ENCODE peak calls at places on chromosomes 11 and 22, in seven cellular contexts. X, M, G, Z, U, A and H are unnamed samples.

GRCh38 chr22:28250036-28250695 is 331.1 kb upstream of the PITPNB start:
- DNase-seq in X (no peak), M (no peak), G (no peak), Z (no peak), U (no peak), A (no peak), H (no peak)

GRCh38 chr11:74397531-74398243 is 546 bp downstream of the PGM2L1 start:
- DNase-seq in X (peak; percentile 62), M (no peak), G (no peak), Z (peak; percentile 30), U (peak; percentile 12), A (peak; percentile 33), H (no peak)

GRCh38 chr11:9606799-9607510 is 33.5 kb downstream of the WEE1 start:
- DNase-seq in X (no peak), M (no peak), G (no peak), Z (no peak), U (no peak), A (no peak), H (no peak)

GRCh38 chr11:76962583-76963416 is 71.4 kb upstream of the B3GNT6 start:
- DNase-seq in X (peak; percentile 34), M (no peak), G (no peak), Z (no peak), U (no peak), A (peak; percentile 55), H (no peak)

GRCh38 chr11:28049338-28050216 is 58.4 kb downstream of the KIF18A start:
- DNase-seq in X (no peak), M (no peak), G (no peak), Z (peak; percentile 54), U (no peak), A (no peak), H (no peak)

GRCh38 chr11:33262016-33262638 is 4.9 kb downstream of the HIPK3 start:
- DNase-seq in X (no peak), M (no peak), G (no peak), Z (peak; percentile 24), U (no peak), A (no peak), H (no peak)

GRCh38 chr11:118057424-118058145 is 19.3 kb upstream of the TMPRSS4 start:
- DNase-seq in X (peak; percentile 5), M (no peak), G (no peak), Z (no peak), U (no peak), A (no peak), H (no peak)

GRCh38 chr22:40107244-40107643 is 70.5 kb upstream of the TNRC6B start:
- DNase-seq in X (no peak), M (no peak), G (no peak), Z (no peak), U (no peak), A (no peak), H (no peak)

GRCh38 chr11:27904358-27905055 is 203.4 kb downstream of the KIF18A start:
- DNase-seq in X (no peak), M (no peak), G (no peak), Z (peak; percentile 76), U (no peak), A (no peak), H (no peak)

GRCh38 chr11:8913961-8914660 is 3.1 kb downstream of the AKIP1 start:
- DNase-seq in X (peak; percentile 22), M (no peak), G (no peak), Z (peak; percentile 39), U (peak; percentile 42), A (no peak), H (peak; percentile 46)

GRCh38 chr11:22193348-22194051 is 615 bp downstream of the ANO5 start:
- DNase-seq in X (peak; percentile 14), M (no peak), G (no peak), Z (no peak), U (no peak), A (peak; percentile 26), H (peak; percentile 36)

GRCh38 chr11:67675058-67675747 is 780 bp upstream of the ALDH3B2 start:
- DNase-seq in X (peak; percentile 31), M (no peak), G (no peak), Z (no peak), U (no peak), A (no peak), H (no peak)

GRCh38 chr11:38718049-38718448 is 2120.0 kb upstream of the RAG2 start:
- DNase-seq in X (no peak), M (no peak), G (no peak), Z (no peak), U (no peak), A (no peak), H (no peak)

GRCh38 chr22:38974170-38974825 is 7.8 kb upstream of the APOBEC3B start:
- DNase-seq in X (no peak), M (no peak), G (no peak), Z (no peak), U (no peak), A (no peak), H (no peak)

GRCh38 chr22:38970548-38970947 is 11.6 kb upstream of the APOBEC3B start:
- DNase-seq in X (no peak), M (no peak), G (no peak), Z (no peak), U (no peak), A (no peak), H (no peak)

GRCh38 chr22:38971202-38971601 is 10.9 kb upstream of the APOBEC3B start:
- DNase-seq in X (no peak), M (no peak), G (no peak), Z (no peak), U (no peak), A (no peak), H (no peak)

GRCh38 chr22:38974826-38975175 is 7.3 kb upstream of the APOBEC3B start:
- DNase-seq in X (no peak), M (no peak), G (no peak), Z (no peak), U (no peak), A (no peak), H (no peak)

GRCh38 chr22:38973289-38974169 is 8.6 kb upstream of the APOBEC3B start:
- DNase-seq in X (peak; percentile 60), M (no peak), G (no peak), Z (peak; percentile 17), U (peak; percentile 43), A (peak; percentile 64), H (peak; percentile 66)
- TF ChIP-seq CTCF in X (peak; percentile 81), M (peak; percentile 87), G (peak; percentile 68), Z (peak; percentile 74), U (peak; percentile 73), A (no peak), H (peak; percentile 93)

GRCh38 chr22:42263944-42264343 is 6.5 kb downstream of the TCF20 start:
- DNase-seq in X (no peak), M (no peak), G (no peak), Z (no peak), U (no peak), A (no peak), H (no peak)

GRCh38 chr22:42258126-42258525 is 12.3 kb downstream of the TCF20 start:
- DNase-seq in X (no peak), M (no peak), G (no peak), Z (no peak), U (no peak), A (no peak), H (no peak)

GRCh38 chr22:42261266-42261665 is 9.2 kb downstream of the TCF20 start:
- DNase-seq in X (no peak), M (no peak), G (no peak), Z (peak; percentile 72), U (no peak), A (no peak), H (no peak)

GRCh38 chr22:42265321-42265720 is 5.1 kb downstream of the TCF20 start:
- DNase-seq in X (no peak), M (no peak), G (no peak), Z (no peak), U (no peak), A (no peak), H (no peak)

DNA sequence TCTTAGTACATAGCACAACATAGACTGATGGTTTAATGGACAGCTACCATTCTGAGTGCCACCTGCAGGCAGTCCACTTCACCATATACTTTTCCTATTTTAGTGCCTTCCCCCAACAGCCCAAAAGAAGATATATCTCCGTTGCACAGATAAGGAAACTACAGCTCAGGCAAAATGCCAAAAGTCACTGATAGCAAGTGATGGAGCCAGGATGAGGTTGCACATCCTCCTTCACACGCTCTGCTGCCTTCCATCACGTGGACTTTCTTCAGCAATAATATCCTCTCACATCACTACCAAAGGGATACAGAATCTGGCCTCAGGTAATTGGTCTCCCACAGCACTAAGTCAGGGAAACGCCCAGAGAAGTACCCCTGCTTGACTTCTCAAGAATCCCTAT is 7.5 kb downstream of the TCF20 start:
- DNase-seq in X (no peak), M (no peak), G (no peak), Z (no peak), U (no peak), A (no peak), H (no peak)
- H3K4me1 ChIP-seq in X (no peaks in the 10 kb centered on the region), M (no peaks in the 10 kb centered on the region), G (no peaks in the 10 kb centered on the region), Z (peaks cover 4% of the 10 kb centered on the region), U (peaks cover 65% of the 10 kb centered on the region), A (peaks cover 12% of the 10 kb centered on the region), H (peaks cover 29% of the 10 kb centered on the region)

DNA sequence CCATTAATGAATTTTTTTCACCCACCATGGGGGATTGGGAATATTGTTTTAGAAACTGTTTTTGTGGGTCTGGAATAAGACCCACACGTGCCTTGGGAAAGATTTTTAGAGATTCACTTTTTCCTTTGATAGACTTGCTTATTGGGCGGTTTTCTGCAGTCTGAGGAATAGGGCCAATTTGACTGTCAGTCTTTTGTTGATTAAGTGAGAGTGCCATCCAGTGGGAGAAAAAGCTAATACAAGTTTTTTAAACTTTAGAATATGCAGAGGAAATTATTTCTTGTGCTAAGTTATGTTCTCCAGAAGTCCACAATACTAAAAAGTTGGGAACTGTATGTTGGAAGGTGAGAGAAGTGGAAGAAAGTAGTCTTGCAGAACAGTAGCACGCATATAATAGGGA is 56.1 kb downstream of the PRMT3 start:
- DNase-seq in X (no peak), M (no peak), G (no peak), Z (peak; percentile 28), U (no peak), A (no peak), H (no peak)
- TF ChIP-seq CTCF in X (no peak), M (peak; percentile 12), G (peak; percentile 19), Z (peak; percentile 50), U (peak; percentile 32), A (no peak), H (peak; percentile 50)

GRCh38 chr22:25149014-25149413 is 50.6 kb upstream of the CRYBB3 start:
- DNase-seq in X (no peak), M (no peak), G (no peak), Z (no peak), U (no peak), A (no peak), H (no peak)

GRCh38 chr22:25156736-25157135 is 42.9 kb upstream of the CRYBB3 start:
- DNase-seq in X (no peak), M (no peak), G (no peak), Z (no peak), U (no peak), A (no peak), H (no peak)

GRCh38 chr22:25159028-25159427 is 40.6 kb upstream of the CRYBB3 start:
- DNase-seq in X (no peak), M (no peak), G (no peak), Z (no peak), U (no peak), A (no peak), H (peak; percentile 39)

GRCh38 chr22:25153961-25154685 is 45.5 kb upstream of the CRYBB3 start:
- DNase-seq in X (peak; percentile 80), M (peak; percentile 39), G (peak; percentile 95), Z (no peak), U (no peak), A (peak; percentile 89), H (peak; percentile 52)

DNA sequence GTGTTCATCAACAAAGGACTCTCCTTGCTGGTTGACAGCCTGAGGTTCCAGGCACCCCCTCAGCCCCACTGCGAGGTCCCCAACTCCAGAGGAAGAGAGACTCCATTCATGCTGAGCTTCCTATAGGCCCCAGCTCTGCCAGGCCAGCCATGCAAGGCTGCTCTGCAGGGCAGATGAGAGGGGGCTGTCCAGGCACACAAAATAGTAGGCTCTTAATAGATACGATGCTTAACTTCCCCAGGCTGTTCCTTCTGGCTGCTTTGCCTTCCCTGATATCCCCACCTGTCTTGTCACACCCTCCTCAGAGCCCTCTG is 45.0 kb upstream of the CRYBB3 start:
- DNase-seq in X (no peak), M (no peak), G (no peak), Z (no peak), U (no peak), A (no peak), H (no peak)
- H3K4me1 ChIP-seq in X (peaks cover 15% of the 10 kb centered on the region), M (peaks cover 15% of the 10 kb centered on the region), G (no peaks in the 10 kb centered on the region), Z (no peaks in the 10 kb centered on the region), U (no peaks in the 10 kb centered on the region), A (peaks cover 14% of the 10 kb centered on the region), H (no peaks in the 10 kb centered on the region)